ENCODE peak calls at places on chromosomes 12 and 14, in five cellular contexts. One of them, this sample, is unnamed.

GRCh38 chr12:130357241-130357640 is 19.6 kb downstream of the PIWIL1 start:
- DNase-seq in naive thymus-derived CD8-positive, alpha-beta T cell: no peak
- DNase-seq in uterus: no peak
- DNase-seq in foreskin fibroblast: no peak
- DNase-seq in GM20000: no peak
- DNase-seq in this sample: no peak

GRCh38 chr12:96908170-96908675 is 1.2 kb downstream of the NEDD1 start:
- DNase-seq in GM20000: peak; percentile 54
- DNase-seq in uterus: no peak
- DNase-seq in foreskin fibroblast: no peak
- DNase-seq in naive thymus-derived CD8-positive, alpha-beta T cell: no peak
- DNase-seq in this sample: no peak

GRCh38 chr14:59664741-59665140 is 88.1 kb upstream of the CCDC175 start:
- DNase-seq in GM20000: no peak
- DNase-seq in foreskin fibroblast: no peak
- DNase-seq in uterus: no peak
- DNase-seq in naive thymus-derived CD8-positive, alpha-beta T cell: no peak
- DNase-seq in this sample: no peak

GRCh38 chr12:53941187-53941586 is 2.6 kb downstream of the HOXC13 start:
- DNase-seq in uterus: no peak
- DNase-seq in naive thymus-derived CD8-positive, alpha-beta T cell: no peak
- DNase-seq in GM20000: no peak
- DNase-seq in foreskin fibroblast: no peak
- DNase-seq in this sample: no peak

GRCh38 chr12:32454075-32454474 is 54.7 kb downstream of the FGD4 start:
- DNase-seq in GM20000: no peak
- DNase-seq in naive thymus-derived CD8-positive, alpha-beta T cell: no peak
- DNase-seq in foreskin fibroblast: peak; percentile 50
- DNase-seq in uterus: no peak
- DNase-seq in this sample: peak; percentile 20

GRCh38 chr14:105316968-105317498 is 2.5 kb downstream of the PACS2 start:
- DNase-seq in GM20000: no peak
- DNase-seq in foreskin fibroblast: no peak
- DNase-seq in uterus: no peak
- DNase-seq in naive thymus-derived CD8-positive, alpha-beta T cell: no peak
- DNase-seq in this sample: no peak

GRCh38 chr12:11906284-11906935 is 164.3 kb upstream of the BCL2L14 start:
- DNase-seq in GM20000: no peak
- DNase-seq in naive thymus-derived CD8-positive, alpha-beta T cell: no peak
- DNase-seq in foreskin fibroblast: peak; percentile 36
- DNase-seq in uterus: no peak
- DNase-seq in this sample: peak; percentile 83

GRCh38 chr14:57388072-57388471 is 2.3 kb upstream of the NAA30 start:
- DNase-seq in foreskin fibroblast: peak; percentile 58
- DNase-seq in GM20000: no peak
- DNase-seq in naive thymus-derived CD8-positive, alpha-beta T cell: no peak
- DNase-seq in uterus: no peak
- DNase-seq in this sample: no peak

GRCh38 chr12:8644345-8645248 is 18.0 kb downstream of the MFAP5 start:
- DNase-seq in GM20000: peak; percentile 56
- DNase-seq in uterus: no peak
- DNase-seq in naive thymus-derived CD8-positive, alpha-beta T cell: no peak
- DNase-seq in foreskin fibroblast: no peak
- DNase-seq in this sample: no peak

GRCh38 chr12:1595690-1596347 is 1.4 kb upstream of the FBXL14 start:
- DNase-seq in foreskin fibroblast: peak; percentile 70
- DNase-seq in uterus: no peak
- DNase-seq in GM20000: no peak
- DNase-seq in naive thymus-derived CD8-positive, alpha-beta T cell: no peak
- DNase-seq in this sample: peak; percentile 55

GRCh38 chr12:29414368-29414767 is 33.4 kb upstream of the ERGIC2 start:
- DNase-seq in naive thymus-derived CD8-positive, alpha-beta T cell: no peak
- DNase-seq in foreskin fibroblast: no peak
- DNase-seq in GM20000: no peak
- DNase-seq in uterus: no peak
- DNase-seq in this sample: no peak

GRCh38 chr14:29536886-29537511 is 390.6 kb downstream of the PRKD1 start:
- DNase-seq in GM20000: no peak
- DNase-seq in naive thymus-derived CD8-positive, alpha-beta T cell: no peak
- DNase-seq in uterus: no peak
- DNase-seq in foreskin fibroblast: peak; percentile 8
- DNase-seq in this sample: no peak

This sample was measured in GM04503.